ENCODE peak calls at places on chromosomes 6 and 20, in six cellular contexts. K, F, P, L, W and X are unnamed samples.

GRCh38 chr6:129695373-129696027 is 14.5 kb downstream of the ARHGAP18 start:
- DNase-seq in K (no peak), F (no peak), P (no peak), L (no peak), W (no peak), X (no peak)

GRCh38 chr6:160926281-160927276 is 65.0 kb upstream of the MAP3K4 start:
- DNase-seq in K (peak; percentile 31), F (no peak), P (no peak), L (no peak), W (no peak), X (no peak)

GRCh38 chr20:24465730-24466129 is 3.7 kb upstream of the SYNDIG1 start:
- DNase-seq in K (no peak), F (no peak), P (no peak), L (no peak), W (peak; percentile 72), X (peak; percentile 28)

GRCh38 chr6:51360287-51360686 is 541.6 kb downstream of the TFAP2B start:
- DNase-seq in K (no peak), F (no peak), P (no peak), L (no peak), W (no peak), X (no peak)

GRCh38 chr6:85775883-85776282 is 133.2 kb upstream of the SYNCRIP start:
- DNase-seq in K (no peak), F (no peak), P (no peak), L (no peak), W (no peak), X (no peak)

GRCh38 chr6:158194487-158195280 is 26.5 kb downstream of the GTF2H5 start:
- DNase-seq in K (no peak), F (no peak), P (no peak), L (peak; percentile 8), W (no peak), X (no peak)

GRCh38 chr20:18412202-18412901 is 54.5 kb downstream of the DZANK1 start:
- DNase-seq in K (no peak), F (no peak), P (no peak), L (no peak), W (no peak), X (no peak)

GRCh38 chr6:169372616-169373015 is 119.0 kb upstream of the THBS2 start:
- DNase-seq in K (no peak), F (no peak), P (no peak), L (no peak), W (no peak), X (no peak)

GRCh38 chr6:143549630-143550268 is 38.2 kb upstream of the FUCA2 start:
- DNase-seq in K (peak; percentile 97), F (no peak), P (no peak), L (no peak), W (no peak), X (no peak)

GRCh38 chr20:35629432-35630145 is 14.0 kb downstream of the SPAG4 start:
- DNase-seq in K (no peak), F (no peak), P (no peak), L (no peak), W (no peak), X (no peak)

GRCh38 chr6:6246539-6246938 is 73.9 kb downstream of the F13A1 start:
- DNase-seq in K (no peak), F (no peak), P (no peak), L (no peak), W (no peak), X (no peak)

GRCh38 chr6:149763866-149764265 is 14.3 kb downstream of the PCMT1 start:
- DNase-seq in K (no peak), F (no peak), P (no peak), L (no peak), W (no peak), X (peak; percentile 69)

GRCh38 chr6:15147827-15148226 is 98.0 kb upstream of the JARID2 start:
- DNase-seq in K (no peak), F (no peak), P (no peak), L (no peak), W (no peak), X (no peak)

GRCh38 chr6:80725156-80725930 is 618.9 kb downstream of the BCKDHB start:
- DNase-seq in K (no peak), F (no peak), P (no peak), L (no peak), W (no peak), X (no peak)

GRCh38 chr6:83574783-83575182 is 62.4 kb downstream of the PRSS35 start:
- DNase-seq in K (no peak), F (no peak), P (no peak), L (no peak), W (peak; percentile 95), X (no peak)

GRCh38 chr6:25007269-25007699 is 71.5 kb upstream of the RIPOR2 start:
- DNase-seq in K (peak; percentile 27), F (no peak), P (no peak), L (no peak), W (no peak), X (no peak)

GRCh38 chr20:57474191-57474590 is 50.7 kb downstream of the CTCFL start:
- DNase-seq in K (no peak), F (no peak), P (no peak), L (no peak), W (no peak), X (no peak)

GRCh38 chr20:34302312-34302722 is 838 bp downstream of the AHCY start:
- DNase-seq in K (peak; percentile 70), F (no peak), P (peak; percentile 27), L (peak; percentile 6), W (no peak), X (peak; percentile 50)

GRCh38 chr20:49766979-49767419 is 45.6 kb upstream of the SLC9A8 start:
- DNase-seq in K (peak; percentile 20), F (no peak), P (no peak), L (no peak), W (no peak), X (no peak)

GRCh38 chr20:43925215-43925614 is 10.6 kb downstream of the TOX2 start:
- DNase-seq in K (no peak), F (no peak), P (no peak), L (no peak), W (no peak), X (no peak)

GRCh38 chr6:54059683-54060082 is 51.6 kb upstream of the MLIP start:
- DNase-seq in K (no peak), F (no peak), P (no peak), L (no peak), W (no peak), X (no peak)

GRCh38 chr6:54058236-54058635 is 53.0 kb upstream of the MLIP start:
- DNase-seq in K (no peak), F (no peak), P (no peak), L (no peak), W (no peak), X (no peak)

GRCh38 chr6:54068694-54069093 is 42.5 kb upstream of the MLIP start:
- DNase-seq in K (no peak), F (no peak), P (no peak), L (no peak), W (no peak), X (no peak)

GRCh38 chr6:54060286-54060685 is 51.0 kb upstream of the MLIP start:
- DNase-seq in K (peak; percentile 28), F (no peak), P (peak; percentile 81), L (no peak), W (no peak), X (peak; percentile 18)

DNA sequence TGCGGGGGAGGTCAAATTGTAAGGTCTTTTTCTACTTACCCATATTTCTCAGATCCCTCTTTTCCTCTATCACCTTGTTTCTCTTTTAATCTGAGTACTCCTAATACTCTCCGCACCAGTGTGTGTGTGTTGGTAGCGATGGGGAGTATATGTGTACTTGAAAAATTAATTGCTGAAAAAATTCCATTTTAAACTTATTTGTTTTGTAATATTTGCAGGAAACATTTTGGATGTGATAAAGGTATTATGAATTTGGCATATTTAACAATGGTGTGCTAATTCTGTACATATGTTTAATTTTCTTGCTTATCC is 48.1 kb upstream of the MLIP start:
- DNase-seq in K (no peak), F (no peak), P (no peak), L (no peak), W (no peak), X (no peak)
- H3K4me3 ChIP-seq in K (no peak overlapping the region), F (peak overlapping the region; percentile 51), P (no peak overlapping the region), L (no peak overlapping the region), W (no peak overlapping the region), X (no peak overlapping the region)

DNA sequence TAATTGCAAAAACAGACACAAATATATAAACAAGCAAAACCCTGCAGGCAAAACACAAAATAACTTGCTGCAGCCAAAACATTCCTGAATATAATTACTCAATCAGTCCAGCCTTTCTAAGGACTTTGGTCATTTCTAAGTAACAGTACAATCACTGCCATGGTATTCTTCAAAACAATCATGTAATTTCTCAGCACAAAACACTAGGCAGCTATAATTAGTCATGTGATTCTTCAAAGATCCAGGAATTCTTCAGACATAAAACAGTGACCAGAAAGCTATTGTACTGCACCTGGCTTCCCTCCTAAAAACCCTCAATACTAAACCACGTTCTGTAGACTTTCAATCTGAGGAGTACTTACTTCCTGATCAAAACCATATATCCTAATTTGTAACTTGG is 881.1 kb downstream of the EPHA7 start:
- DNase-seq in K (peak; percentile 46), F (no peak), P (no peak), L (no peak), W (no peak), X (no peak)
- TF ChIP-seq CTCF in K (no peak), F (no peak), P (no peak), L (no peak), W (no peak), X (no peak)

DNA sequence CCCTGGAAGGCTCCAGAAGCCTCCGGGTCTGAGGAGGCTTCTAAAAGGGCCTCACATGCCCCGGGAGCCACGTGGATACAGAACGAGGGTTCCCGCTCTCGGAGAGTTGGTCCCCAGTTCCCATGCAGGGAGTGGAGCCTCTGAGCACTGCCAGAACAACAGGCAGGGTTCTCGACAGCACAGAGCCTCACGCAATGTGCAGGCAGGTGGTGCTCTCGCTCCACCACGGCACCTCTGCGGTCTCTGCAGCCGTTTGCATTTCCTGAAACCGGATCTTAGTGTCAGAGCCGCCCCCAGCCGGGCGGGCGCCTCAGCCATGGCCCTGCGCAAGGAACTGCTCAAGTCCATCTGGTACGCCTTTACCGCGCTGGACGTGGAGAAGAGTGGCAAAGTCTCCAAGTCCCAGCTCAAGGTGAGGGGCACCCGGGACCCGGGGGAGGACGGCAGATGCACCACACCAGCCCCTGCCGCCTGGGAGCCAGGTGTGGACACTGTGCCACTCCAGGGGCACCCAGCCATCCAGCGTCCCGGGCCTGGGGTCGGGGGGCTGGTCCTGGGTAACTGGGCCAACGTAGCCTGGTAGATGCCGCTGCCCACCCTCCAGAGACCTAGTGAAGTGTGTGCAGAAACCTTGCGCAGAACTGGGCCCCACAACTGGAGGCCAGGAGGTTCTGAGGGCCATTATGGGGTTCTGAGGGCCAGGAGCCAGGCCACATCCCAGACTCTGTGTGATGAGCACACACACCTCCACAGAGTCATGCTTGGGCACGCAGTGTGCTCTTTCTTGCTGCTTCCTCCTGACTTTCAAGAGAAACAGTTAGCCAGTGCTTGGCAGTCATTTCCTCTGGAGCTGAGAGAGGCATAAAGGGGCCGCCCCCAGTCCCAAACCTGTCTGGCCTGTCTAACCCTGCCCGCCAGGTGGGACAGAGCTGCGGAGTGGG is at the start of gene DEF6:
- DNase-seq in K (peak; percentile 95), F (peak; percentile 83), P (peak; percentile 70), L (peak; percentile 90), W (peak; percentile 89), X (peak; percentile 73)
- H3K4me3 ChIP-seq in K (peak within 1 kb of the TSS; percentile 67), F (peak within 1 kb of the TSS; percentile 58), P (peak within 1 kb of the TSS; percentile 33), L (no peak within 1 kb of the TSS), W (peak within 1 kb of the TSS; percentile 14), X (peak within 1 kb of the TSS; percentile 21)

DNA sequence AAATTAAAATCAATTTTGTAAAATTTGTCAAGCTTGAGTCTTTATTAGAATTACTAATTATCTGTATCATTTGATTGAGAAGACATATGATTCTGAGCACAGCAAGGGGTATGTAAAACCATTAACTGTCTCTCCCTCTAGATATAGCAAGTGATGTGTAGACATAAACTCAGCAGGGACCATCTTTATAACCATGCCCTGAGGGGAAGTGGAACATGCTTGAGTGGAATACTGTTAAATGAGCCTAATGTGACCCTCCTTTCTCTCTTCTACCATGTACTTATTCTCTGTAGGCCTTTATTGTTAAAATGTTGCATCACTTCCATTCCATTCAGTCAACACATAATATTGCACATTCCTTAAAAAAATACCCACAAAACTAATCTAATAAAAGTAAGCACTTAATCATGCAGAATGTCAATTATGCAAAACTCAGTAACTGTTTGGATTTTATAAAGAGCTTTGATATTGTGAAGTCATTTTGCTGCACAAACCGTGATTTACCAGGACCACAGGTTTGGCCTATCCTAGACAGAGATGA is 896.6 kb upstream of the MANEA start:
- DNase-seq in K (peak; percentile 20), F (no peak), P (no peak), L (no peak), W (no peak), X (no peak)
- TF ChIP-seq CTCF in K (no peak), F (no peak), P (no peak), L (no peak), W (no peak), X (no peak)